ENCODE peak calls at places on chromosomes 12 and 14, in seven cellular contexts. Z is GM12878, P is HCT116, G is H1, H is HepG2, A is K562, S is SK-N-SH. L is an unnamed sample.

GRCh38 chr14:69318241-69318640 is 58.3 kb downstream of the GALNT16 start:
- DNase-seq in S (no peak), G (no peak), H (no peak), Z (no peak), P (no peak), A (no peak), L (no peak)

GRCh38 chr14:21723431-21724045 is 49.9 kb upstream of the OR4E1 start:
- DNase-seq in G (peak; percentile 47), Z (no peak), A (peak; percentile 51), S (peak; percentile 22), H (peak; percentile 60), P (peak; percentile 32), L (no peak)

GRCh38 chr14:95683793-95684192 is 2.4 kb upstream of the TCL1B start:
- DNase-seq in G (no peak), P (peak; percentile 32), H (peak; percentile 11), S (no peak), Z (no peak), A (peak; percentile 4), L (peak; percentile 69)

GRCh38 chr14:24103451-24103850 is 9.3 kb downstream of the PCK2 start:
- DNase-seq in P (no peak), G (no peak), S (no peak), H (no peak), A (no peak), Z (no peak), L (no peak)

GRCh38 chr14:55849833-55850232 is 268.4 kb upstream of the PELI2 start:
- DNase-seq in S (no peak), G (no peak), A (no peak), P (no peak), H (no peak), Z (no peak), L (no peak)

GRCh38 chr12:89469361-89469760 is 55.2 kb downstream of the GALNT4 start:
- DNase-seq in H (no peak), Z (no peak), S (no peak), A (no peak), G (no peak), P (no peak), L (no peak)

GRCh38 chr12:131369094-131369845 is 341.6 kb upstream of the SFSWAP start:
- DNase-seq in S (no peak), G (no peak), H (no peak), Z (no peak), A (no peak), P (no peak), L (no peak)

GRCh38 chr12:3558255-3558654 is 67.3 kb downstream of the PRMT8 start:
- DNase-seq in P (no peak), H (no peak), A (no peak), S (no peak), G (no peak), Z (no peak), L (no peak)

GRCh38 chr12:26831959-26832816 is 806 bp downstream of the ITPR2 start:
- DNase-seq in H (peak; percentile 63), P (peak; percentile 19), A (peak; percentile 79), G (no peak), Z (no peak), S (peak; percentile 78), L (peak; percentile 58)

GRCh38 chr12:92654929-92655328 is 47.9 kb upstream of the PLEKHG7 start:
- DNase-seq in Z (no peak), A (no peak), H (no peak), P (no peak), G (no peak), S (no peak), L (no peak)

GRCh38 chr14:90717916-90718315 is 98.3 kb downstream of the TTC7B start:
- DNase-seq in S (no peak), P (no peak), A (no peak), G (no peak), Z (no peak), H (no peak), L (no peak)

GRCh38 chr12:66050283-66050576 is 80.3 kb downstream of the LLPH start:
- DNase-seq in A (no peak), S (no peak), P (no peak), H (peak; percentile 35), Z (no peak), G (no peak), L (no peak)

GRCh38 chr14:72186461-72187035 is 254.3 kb downstream of the RGS6 start:
- DNase-seq in Z (no peak), G (no peak), A (no peak), P (no peak), H (no peak), S (no peak), L (no peak)

DNA sequence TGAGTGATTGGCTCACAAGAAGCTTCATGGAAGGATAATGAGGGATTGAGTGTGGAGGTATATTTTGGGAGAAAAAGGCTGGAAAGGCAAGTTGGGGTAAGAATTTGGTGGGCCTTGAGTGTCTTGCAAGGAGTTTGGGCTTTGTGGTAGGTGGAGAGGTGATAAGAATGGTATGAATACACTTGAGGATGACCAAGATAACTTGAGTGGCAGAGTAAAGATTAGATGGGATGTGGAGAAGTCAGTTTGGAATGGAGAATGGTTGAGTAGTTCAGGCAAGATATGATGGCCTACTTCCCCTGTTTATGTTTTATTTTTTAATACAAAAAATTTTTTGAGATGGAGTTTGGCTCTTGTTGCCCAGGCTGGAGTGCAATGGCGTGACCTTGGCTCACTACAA is 9.1 kb downstream of the ADCK1 start:
- DNase-seq in P (no peak), G (no peak), S (no peak), H (no peak), A (no peak), Z (no peak), L (no peak)
- TF ChIP-seq JUND in P (no peak), G (no peak), S (no peak), H (no peak), A (no peak), Z (no peak), L (no peak)

GRCh38 chr12:52613363-52614030 is 4.9 kb downstream of the KRT73 start:
- DNase-seq in H (no peak), Z (no peak), G (no peak), A (no peak), P (no peak), S (no peak), L (no peak)

GRCh38 chr12:52612431-52613290 is 5.7 kb downstream of the KRT73 start:
- DNase-seq in A (no peak), P (no peak), Z (no peak), S (no peak), H (no peak), G (no peak), L (no peak)

GRCh38 chr12:52615208-52615868 is 3.0 kb downstream of the KRT73 start:
- DNase-seq in G (no peak), S (no peak), P (no peak), A (no peak), Z (no peak), H (no peak), L (no peak)

GRCh38 chr12:52615912-52616311 is 2.4 kb downstream of the KRT73 start:
- DNase-seq in S (no peak), Z (no peak), P (no peak), H (no peak), A (no peak), G (no peak), L (no peak)

DNA sequence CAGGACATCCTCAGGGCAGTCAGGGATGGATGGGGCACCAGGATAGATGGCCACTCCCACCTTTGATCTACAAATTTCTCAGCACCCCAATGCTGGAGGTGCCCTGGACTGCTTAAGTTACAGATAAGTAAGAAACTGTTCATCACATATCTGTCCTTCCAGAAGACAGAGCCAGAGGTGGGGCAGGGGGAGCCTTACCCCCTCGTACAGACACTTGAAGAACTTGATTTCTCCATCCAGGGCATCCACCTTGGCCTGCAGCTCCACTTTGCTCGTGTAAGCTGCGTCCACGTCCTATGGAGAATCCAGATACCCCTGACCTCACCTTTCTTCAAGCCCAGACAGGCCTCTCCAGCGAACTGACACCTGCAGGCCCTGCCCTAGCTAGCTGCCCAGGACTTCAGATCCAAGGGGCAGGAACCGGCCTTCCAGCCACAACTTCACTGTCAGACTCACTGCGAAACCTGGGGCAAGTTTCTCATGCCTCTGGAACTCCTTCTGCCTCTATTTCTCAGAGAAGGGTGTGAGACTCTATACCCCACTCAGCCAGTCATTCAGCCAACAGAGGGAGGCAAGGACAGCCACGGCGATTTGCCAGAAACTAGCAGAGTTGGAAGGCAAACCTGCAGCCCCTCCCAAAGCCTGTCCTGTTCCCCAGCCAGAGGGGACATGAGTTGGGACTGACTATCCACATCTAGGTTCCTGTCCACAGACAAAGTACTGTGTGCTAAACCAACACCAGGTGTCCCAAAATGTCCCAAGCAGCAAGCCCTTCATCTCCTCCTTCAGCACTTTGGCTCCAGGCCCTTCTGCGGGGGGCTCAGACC is 3.8 kb downstream of the KRT73 start:
- DNase-seq in G (no peak), A (no peak), P (no peak), S (no peak), H (no peak), Z (no peak), L (no peak)
- TF ChIP-seq JUND in G (no peak), A (no peak), P (no peak), S (no peak), H (no peak), Z (no peak), L (no peak)

GRCh38 chr14:102891556-102891955 is 30.9 kb upstream of the AMN start:
- DNase-seq in P (no peak), A (no peak), S (no peak), G (no peak), Z (no peak), H (no peak), L (no peak)

GRCh38 chr14:102892660-102893059 is 29.8 kb upstream of the AMN start:
- DNase-seq in S (no peak), H (no peak), P (no peak), A (no peak), G (no peak), Z (no peak), L (no peak)

GRCh38 chr14:102889615-102890014 is 32.8 kb upstream of the AMN start:
- DNase-seq in P (no peak), Z (no peak), G (no peak), A (no peak), H (no peak), S (no peak), L (no peak)

GRCh38 chr14:102891111-102891510 is 31.4 kb upstream of the AMN start:
- DNase-seq in H (no peak), Z (no peak), P (no peak), S (no peak), A (no peak), G (no peak), L (no peak)

DNA sequence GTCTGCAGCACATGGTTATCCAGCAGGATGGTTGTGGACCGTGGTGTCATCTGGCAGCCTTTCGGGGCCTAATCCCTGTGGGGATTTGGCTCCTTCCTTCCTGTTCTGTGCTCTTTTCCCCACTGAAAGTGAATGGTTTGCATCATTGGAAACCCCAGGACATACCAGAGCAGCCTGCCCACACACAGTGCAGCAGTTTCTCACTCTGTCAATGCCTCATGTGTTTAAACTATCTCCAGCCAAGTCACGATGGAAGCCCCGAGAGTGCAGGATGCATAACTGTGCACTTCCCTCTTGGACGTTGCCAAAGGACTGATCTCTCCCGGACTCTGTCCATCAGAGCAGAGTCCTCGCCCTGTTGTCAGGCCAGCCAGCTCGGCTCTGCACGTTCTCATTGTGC is 29.0 kb upstream of the AMN start:
- DNase-seq in P (no peak), Z (peak; percentile 17), A (no peak), G (no peak), H (no peak), S (no peak), L (no peak)
- TF ChIP-seq JUND in P (no peak), Z (no peak), A (no peak), G (no peak), H (no peak), S (no peak), L (no peak)

DNA sequence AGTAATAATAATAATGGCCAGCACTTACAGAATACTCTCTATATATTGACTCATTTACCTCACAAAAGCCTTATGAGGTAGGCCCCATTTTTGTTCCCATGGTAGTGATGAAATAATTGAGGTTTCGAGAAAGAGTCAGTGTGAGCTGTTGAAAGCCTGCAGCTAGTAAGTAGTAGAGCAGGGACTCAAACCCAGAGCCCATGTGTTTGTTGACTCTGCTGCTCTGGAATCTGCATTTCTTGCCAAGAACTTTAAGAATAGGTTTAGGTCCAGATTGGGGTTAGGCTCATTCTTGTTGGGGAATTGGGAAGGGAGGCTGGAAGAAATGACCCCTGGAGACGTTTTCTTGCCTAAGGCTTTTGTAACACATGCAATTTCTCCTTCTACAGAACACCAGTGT is 27.9 kb downstream of the DYRK4 start:
- DNase-seq in H (no peak), A (no peak), G (no peak), P (no peak), Z (no peak), S (no peak), L (no peak)
- TF ChIP-seq JUND in H (no peak), A (no peak), G (no peak), P (no peak), Z (no peak), S (no peak), L (no peak)

L was measured in T47D.